ENCODE peak calls at places on chromosomes 16 and 17, in seven cellular contexts. J is Caco-2; P is effector CD4-positive, alpha-beta T cell; Z is lung; A is HL-60; Y is T follicular helper cell; E is CMK. V is an unnamed sample.

GRCh38 chr16:88977028-88977844 is at the start of gene CBFA2T3:
- DNase-seq in A (peak; percentile 75), Y (no peak), J (no peak), P (no peak), Z (peak; percentile 76), E (peak; percentile 95), V (peak; percentile 63)

GRCh38 chr17:42221886-42222745 is 27.8 kb upstream of the GHDC start:
- DNase-seq in P (peak; percentile 52), Z (no peak), J (peak; percentile 44), Y (peak; percentile 42), A (peak; percentile 18), E (no peak), V (no peak)

GRCh38 chr16:84180519-84181140 is 6.2 kb downstream of the TAF1C start:
- DNase-seq in J (no peak), Y (no peak), A (no peak), Z (no peak), E (no peak), P (no peak), V (no peak)

GRCh38 chr16:27238016-27238587 is 30.5 kb downstream of the NSMCE1 start:
- DNase-seq in Y (no peak), Z (no peak), P (no peak), E (peak; percentile 84), J (no peak), A (no peak), V (no peak)

GRCh38 chr17:44636562-44636961 is 19.7 kb upstream of the MEIOC start:
- DNase-seq in Z (no peak), Y (no peak), J (peak; percentile 53), P (no peak), A (peak; percentile 38), E (no peak), V (no peak)

GRCh38 chr17:50785942-50786570 is 18.7 kb upstream of the ANKRD40CL start:
- DNase-seq in P (no peak), E (no peak), Y (no peak), Z (no peak), A (no peak), J (no peak), V (no peak)

GRCh38 chr16:57422026-57422944 is 17.7 kb downstream of the CCL17 start:
- DNase-seq in A (no peak), P (no peak), Y (no peak), Z (no peak), J (peak; percentile 75), E (no peak), V (no peak)

GRCh38 chr16:46650224-46650623 is 29.0 kb upstream of the SHCBP1 start:
- DNase-seq in Z (no peak), P (no peak), A (no peak), E (no peak), J (no peak), Y (no peak), V (no peak)

GRCh38 chr16:87062569-87063442 is 254.4 kb downstream of the C16orf95 start:
- DNase-seq in A (no peak), E (peak; percentile 45), Y (peak; percentile 7), Z (peak; percentile 50), J (peak; percentile 80), P (peak; percentile 16), V (peak; percentile 62)

GRCh38 chr17:7021993-7022778 is 664 bp upstream of the BCL6B start:
- DNase-seq in J (peak; percentile 64), Y (peak; percentile 58), Z (peak; percentile 77), E (no peak), A (no peak), P (peak; percentile 67), V (peak; percentile 87)

V was measured in psoas muscle.